ENCODE peak calls at places on chromosomes 7 and 10, in six cellular contexts. U is A549, P is GM12878, Q is IMR-90, S is HepG2, L is K562. F is an unnamed sample.

GRCh38 chr7:109101332-109101731 is 531.7 kb downstream of the DNAJB9 start:
- DNase-seq in L (no peak), S (no peak), P (no peak), U (no peak), Q (no peak), F (no peak)

GRCh38 chr10:99435986-99436633 is 5.7 kb upstream of the GOT1 start:
- DNase-seq in P (no peak), U (no peak), L (peak; percentile 12), Q (peak; percentile 59), S (peak; percentile 48), F (no peak)

GRCh38 chr7:20172736-20173334 is 44.3 kb downstream of the MACC1 start:
- DNase-seq in P (no peak), U (peak; percentile 61), L (peak; percentile 57), Q (peak; percentile 40), S (peak; percentile 33), F (peak; percentile 70)

GRCh38 chr7:114972567-114972966 is 50.7 kb downstream of the MDFIC start:
- DNase-seq in L (no peak), S (no peak), U (no peak), Q (no peak), P (no peak), F (no peak)

GRCh38 chr10:132931258-132931657 is 11.1 kb downstream of the CFAP46 start:
- DNase-seq in S (no peak), L (no peak), U (no peak), Q (peak; percentile 10), P (no peak), F (no peak)

GRCh38 chr7:151757274-151757673 is 119.6 kb downstream of the PRKAG2 start:
- DNase-seq in L (no peak), Q (peak; percentile 88), S (no peak), U (no peak), P (no peak), F (no peak)

GRCh38 chr10:73894245-73894971 is 16.5 kb upstream of the PLAU start:
- DNase-seq in L (no peak), S (no peak), U (no peak), Q (peak; percentile 85), P (no peak), F (no peak)

GRCh38 chr7:129014501-129015101 is 40.3 kb downstream of the TNPO3 start:
- DNase-seq in U (no peak), P (no peak), Q (no peak), L (no peak), S (no peak), F (no peak)

GRCh38 chr10:6136215-6137201 is 47.7 kb downstream of the RBM17 start:
- DNase-seq in P (peak; percentile 66), S (no peak), L (no peak), Q (peak; percentile 86), U (no peak), F (no peak)

GRCh38 chr10:48266528-48266927 is 8.0 kb downstream of the FRMPD2 start:
- DNase-seq in L (no peak), S (no peak), Q (no peak), P (no peak), U (no peak), F (no peak)

GRCh38 chr7:116499168-116500070 is at the start of gene CAV2:
- DNase-seq in S (no peak), Q (peak; percentile 48), P (no peak), U (peak; percentile 61), L (peak; percentile 91), F (peak; percentile 63)

GRCh38 chr10:107091126-107091525 is 73.4 kb downstream of the SORCS1 start:
- DNase-seq in L (no peak), Q (no peak), S (no peak), P (no peak), U (no peak), F (no peak)

GRCh38 chr10:20240643-20241042 is 424.4 kb downstream of the PLXDC2 start:
- DNase-seq in P (no peak), U (no peak), Q (no peak), S (no peak), L (no peak), F (no peak)

GRCh38 chr10:123134915-123135414 is 805 bp upstream of the HMX3 start:
- DNase-seq in L (peak; percentile 94), S (no peak), Q (no peak), P (no peak), U (no peak), F (peak; percentile 64)

GRCh38 chr10:73413528-73414229 is at the start of gene ANXA7:
- DNase-seq in L (peak; percentile 99), U (peak; percentile 98), Q (peak; percentile 75), S (peak; percentile 81), P (peak; percentile 47), F (peak; percentile 96)

GRCh38 chr7:44791278-44792219 is 4.9 kb upstream of the PPIA start:
- DNase-seq in U (no peak), P (no peak), L (no peak), Q (peak; percentile 73), S (peak; percentile 57), F (no peak)

GRCh38 chr10:15244635-15245197 is 76.2 kb upstream of the NMT2 start:
- DNase-seq in Q (no peak), P (no peak), U (no peak), S (no peak), L (peak; percentile 33), F (no peak)

GRCh38 chr10:127485153-127485857 is 63.8 kb upstream of the NPS start:
- DNase-seq in S (no peak), Q (peak; percentile 73), P (no peak), L (no peak), U (peak; percentile 47), F (peak; percentile 32)

GRCh38 chr10:71708301-71708703 is 11.3 kb downstream of the C10orf105 start:
- DNase-seq in S (peak; percentile 21), P (no peak), L (peak; percentile 81), Q (no peak), U (peak; percentile 41), F (peak; percentile 78)

GRCh38 chr7:108222236-108222892 is 92.2 kb upstream of the LAMB4 start:
- DNase-seq in Q (peak; percentile 43), U (no peak), P (no peak), S (peak; percentile 14), L (no peak), F (no peak)

GRCh38 chr7:77473240-77474005 is 57.3 kb upstream of the GSAP start:
- DNase-seq in Q (peak; percentile 7), P (no peak), U (no peak), S (no peak), L (no peak), F (no peak)

GRCh38 chr7:2052657-2053048 is 180.1 kb downstream of the MAD1L1 start:
- DNase-seq in L (no peak), P (no peak), U (no peak), Q (no peak), S (no peak), F (no peak)

GRCh38 chr10:16049050-16049449 is 188.7 kb upstream of the MINDY3 start:
- DNase-seq in U (no peak), Q (no peak), S (no peak), P (no peak), L (no peak), F (no peak)

GRCh38 chr7:147563669-147564068 is 1026.9 kb upstream of the C7orf33 start:
- DNase-seq in S (no peak), Q (no peak), U (no peak), P (no peak), L (no peak), F (no peak)

GRCh38 chr7:121126801-121127534 is 138.5 kb downstream of the CPED1 start:
- DNase-seq in L (no peak), S (no peak), U (no peak), Q (peak; percentile 27), P (no peak), F (no peak)

GRCh38 chr10:29807407-29807806 is 172.6 kb upstream of the SVIL start:
- DNase-seq in Q (peak; percentile 82), P (no peak), S (no peak), L (no peak), U (peak; percentile 47), F (no peak)

GRCh38 chr7:96977445-96977844 is 27.9 kb upstream of the DLX6 start:
- DNase-seq in Q (no peak), P (no peak), U (no peak), L (no peak), S (no peak), F (no peak)

GRCh38 chr7:96968981-96969380 is 36.4 kb upstream of the DLX6 start:
- DNase-seq in L (no peak), P (no peak), U (no peak), Q (no peak), S (no peak), F (no peak)

GRCh38 chr7:96970739-96971138 is 34.6 kb upstream of the DLX6 start:
- DNase-seq in S (peak; percentile 96), P (no peak), L (no peak), U (no peak), Q (no peak), F (no peak)

GRCh38 chr7:96976106-96976505 is 29.2 kb upstream of the DLX6 start:
- DNase-seq in Q (no peak), L (no peak), S (no peak), U (no peak), P (no peak), F (no peak)

GRCh38 chr7:96973986-96974385 is 31.4 kb upstream of the DLX6 start:
- DNase-seq in U (no peak), S (no peak), L (no peak), Q (peak; percentile 21), P (no peak), F (no peak)
- TF ChIP-seq BHLHE40 in U (no peak), S (no peak), L (no peak), Q (no peak), P (no peak), F (no peak)

DNA sequence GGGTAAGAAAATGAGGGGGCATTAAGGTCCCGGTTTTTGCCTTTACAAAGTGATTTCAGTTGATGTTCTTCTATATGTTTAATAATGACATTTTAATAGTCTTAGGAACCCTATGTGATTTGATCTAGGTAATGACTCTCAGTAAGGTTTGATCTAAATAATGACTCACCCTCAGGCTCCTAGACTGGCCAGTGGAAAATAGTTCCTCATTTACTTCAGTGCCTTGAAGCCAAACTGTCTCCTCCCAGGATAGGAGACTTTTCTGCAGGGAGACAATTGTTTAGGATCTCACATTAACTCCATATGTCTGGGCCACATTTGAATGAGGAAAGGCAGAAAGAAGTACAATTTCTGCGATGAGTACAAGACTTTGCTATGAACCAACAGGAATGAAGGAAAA is 1331.9 kb downstream of the XPNPEP1 start:
- DNase-seq in L (no peak), S (no peak), P (no peak), U (no peak), Q (no peak), F (no peak)
- TF ChIP-seq BHLHE40 in L (no peak), S (no peak), P (no peak), U (no peak), Q (no peak), F (no peak)

GRCh38 chr7:159062596-159062995 is 82.1 kb downstream of the VIPR2 start:
- DNase-seq in L (no peak), S (no peak), U (no peak), Q (no peak), P (no peak), F (no peak)
- TF ChIP-seq BHLHE40 in L (no peak), S (no peak), U (no peak), Q (no peak), P (no peak), F (no peak)

DNA sequence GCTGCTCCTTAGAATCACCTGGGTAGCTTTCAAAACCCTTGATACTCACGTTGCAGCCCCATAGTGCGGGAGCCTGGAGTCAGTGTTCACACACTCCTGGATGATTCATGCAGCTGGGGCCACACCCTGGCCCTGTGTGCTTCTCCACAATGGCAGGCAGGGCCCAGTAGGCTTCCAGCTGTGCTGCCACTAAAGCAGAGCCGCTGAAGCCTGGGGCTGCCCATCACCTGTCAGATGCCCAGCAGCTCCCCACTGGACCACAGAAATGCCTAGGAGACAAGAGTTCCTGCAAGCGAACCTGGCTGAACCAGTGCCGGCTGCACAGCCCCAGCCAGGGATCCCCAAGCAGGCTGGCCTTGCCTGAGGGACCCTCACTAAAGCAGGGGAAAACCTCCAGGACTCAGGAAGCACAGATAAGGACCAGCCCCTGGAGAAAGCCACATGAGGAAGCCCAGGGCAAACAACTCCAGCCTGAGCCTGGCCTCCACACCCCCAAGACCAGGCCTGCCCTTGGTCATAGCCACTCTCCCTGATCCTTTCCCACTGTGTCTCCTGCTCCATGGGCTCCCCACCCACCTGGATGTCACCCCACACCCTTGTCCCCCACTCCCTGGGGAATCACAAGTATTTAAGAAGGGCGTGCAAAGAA is 111.9 kb downstream of the GRID1 start:
- DNase-seq in S (no peak), P (no peak), U (peak; percentile 59), L (no peak), Q (no peak), F (no peak)
- TF ChIP-seq BHLHE40 in S (no peak), P (no peak), U (no peak), L (no peak), Q (no peak), F (no peak)

F was measured in HEK293T.